ENCODE peak calls at places on chromosomes 13 and 19, in six cellular contexts. H, Y, N, C, U and M are unnamed samples.

GRCh38 chr13:112820318-112820717 is 130.5 kb downstream of the ATP11A start:
- DNase-seq in H (no peak), Y (no peak), N (no peak), C (no peak), U (no peak), M (no peak)

GRCh38 chr13:75749407-75749806 is 113.3 kb downstream of the LMO7 start:
- DNase-seq in H (peak; percentile 33), Y (no peak), N (no peak), C (peak; percentile 67), U (no peak), M (no peak)

GRCh38 chr13:110771194-110771593 is 57.7 kb downstream of the ING1 start:
- DNase-seq in H (no peak), Y (no peak), N (no peak), C (peak; percentile 20), U (no peak), M (peak; percentile 13)

GRCh38 chr13:59450218-59450617 is 713.5 kb downstream of the DIAPH3 start:
- DNase-seq in H (no peak), Y (no peak), N (no peak), C (no peak), U (no peak), M (no peak)

GRCh38 chr13:33018886-33019285 is 2.7 kb downstream of the KL start:
- DNase-seq in H (no peak), Y (no peak), N (no peak), C (no peak), U (no peak), M (peak; percentile 15)

GRCh38 chr19:16519230-16519687 is 23.0 kb downstream of the CHERP start:
- DNase-seq in H (no peak), Y (no peak), N (no peak), C (no peak), U (no peak), M (peak; percentile 24)

GRCh38 chr13:97810152-97810551 is 143.3 kb upstream of the IPO5 start:
- DNase-seq in H (peak; percentile 15), Y (no peak), N (no peak), C (peak; percentile 3), U (peak; percentile 1), M (no peak)

GRCh38 chr19:1492474-1493006 is 1.6 kb downstream of the REEP6 start:
- DNase-seq in H (no peak), Y (no peak), N (no peak), C (no peak), U (no peak), M (no peak)

GRCh38 chr19:18340990-18341868 is 831 bp downstream of the PGPEP1 start:
- DNase-seq in H (peak; percentile 39), Y (peak; percentile 84), N (peak; percentile 78), C (peak; percentile 52), U (peak; percentile 55), M (peak; percentile 88)

GRCh38 chr13:109144693-109145437 is 515.5 kb downstream of the MYO16 start:
- DNase-seq in H (no peak), Y (no peak), N (no peak), C (peak; percentile 22), U (no peak), M (no peak)